ENCODE peak calls at places on chromosomes 3 and 15, in four cellular contexts. B is activated naive CD8-positive, alpha-beta T cell treated with anti-CD3 and anti-CD28 coated beads, Interleukin-2, amount 10 ng/mL, durations not matched to agents 7 days and 5 days; G is astrocyte of the spinal cord; C is EL. T is an unnamed sample.

GRCh38 chr3:138835177-138835757 is 539 bp upstream of the PIK3CB start:
- DNase-seq in B (no peak), G (no peak), C (no peak), T (no peak)

GRCh38 chr3:5376761-5377160 is 189.3 kb downstream of the EDEM1 start:
- DNase-seq in B (no peak), G (no peak), C (no peak), T (no peak)

GRCh38 chr15:48267766-48268165 is 61.7 kb downstream of the SLC12A1 start:
- DNase-seq in B (no peak), G (no peak), C (no peak), T (no peak)

GRCh38 chr3:124277516-124277890 is 285.6 kb upstream of the ROPN1 start:
- DNase-seq in B (no peak), G (peak; percentile 24), C (no peak), T (no peak)

GRCh38 chr3:132399054-132399929 is 18.0 kb upstream of the DNAJC13 start:
- DNase-seq in B (no peak), G (peak; percentile 61), C (peak; percentile 61), T (no peak)

GRCh38 chr3:156787926-156788663 is 38.1 kb upstream of the LEKR1 start:
- DNase-seq in B (no peak), G (peak; percentile 95), C (peak; percentile 96), T (no peak)

GRCh38 chr3:128481438-128481942 is 11.5 kb downstream of the GATA2 start:
- DNase-seq in B (no peak), G (no peak), C (no peak), T (no peak)

GRCh38 chr3:43024183-43024865 is 45.2 kb downstream of the GASK1A start:
- DNase-seq in B (no peak), G (no peak), C (no peak), T (peak; percentile 17)

GRCh38 chr15:69718916-69719315 is 266.3 kb downstream of the RPLP1 start:
- DNase-seq in B (no peak), G (no peak), C (no peak), T (no peak)

GRCh38 chr3:12423918-12424634 is 60.2 kb upstream of the TSEN2 start:
- DNase-seq in B (no peak), G (peak; percentile 61), C (peak; percentile 63), T (no peak)

GRCh38 chr3:123143669-123144411 is 57.9 kb upstream of the SEC22A start:
- DNase-seq in B (no peak), G (peak; percentile 15), C (peak; percentile 34), T (no peak)

GRCh38 chr15:87672309-87672897 is 584.1 kb downstream of the NTRK3 start:
- DNase-seq in B (no peak), G (peak; percentile 35), C (peak; percentile 61), T (no peak)

GRCh38 chr3:159432721-159433300 is 555.8 kb upstream of the IL12A start:
- DNase-seq in B (no peak), G (peak; percentile 51), C (no peak), T (no peak)

GRCh38 chr15:82231842-82232241 is 30.7 kb downstream of the EFL1 start:
- DNase-seq in B (no peak), G (no peak), C (no peak), T (no peak)

GRCh38 chr15:91865903-91866302 is 12.4 kb downstream of the SLCO3A1 start:
- DNase-seq in B (no peak), G (no peak), C (no peak), T (no peak)

GRCh38 chr3:111260878-111261277 is 189.3 kb downstream of the NECTIN3 start:
- DNase-seq in B (no peak), G (no peak), C (peak; percentile 31), T (no peak)

GRCh38 chr15:63369296-63369695 is 12.3 kb downstream of the CA12 start:
- DNase-seq in B (no peak), G (no peak), C (no peak), T (no peak)

GRCh38 chr3:152213086-152213674 is 55.5 kb upstream of the MBNL1 start:
- DNase-seq in B (no peak), G (no peak), C (no peak), T (no peak)

GRCh38 chr3:158748237-158748828 is 16.1 kb upstream of the RARRES1 start:
- DNase-seq in B (no peak), G (no peak), C (no peak), T (no peak)

GRCh38 chr3:129855454-129856419 is 37.8 kb downstream of the TMCC1 start:
- DNase-seq in B (no peak), G (peak; percentile 74), C (peak; percentile 40), T (no peak)

GRCh38 chr3:123733805-123734526 is 149.1 kb upstream of the HACD2 start:
- DNase-seq in B (no peak), G (peak; percentile 86), C (peak; percentile 96), T (no peak)

GRCh38 chr15:60760646-60761504 is 281.9 kb upstream of the ICE2 start:
- DNase-seq in B (no peak), G (peak; percentile 65), C (peak; percentile 67), T (no peak)

GRCh38 chr3:10474847-10475246 is 30.5 kb downstream of the ATP2B2 start:
- DNase-seq in B (no peak), G (no peak), C (no peak), T (no peak)

GRCh38 chr3:32758375-32758753 is 59.4 kb upstream of the TRIM71 start:
- DNase-seq in B (no peak), G (peak; percentile 22), C (no peak), T (no peak)

GRCh38 chr3:14921811-14922705 is 25.3 kb upstream of the NR2C2 start:
- DNase-seq in B (no peak), G (no peak), C (peak; percentile 21), T (no peak)

GRCh38 chr3:32551087-32551486 is 19.6 kb downstream of the DYNC1LI1 start:
- DNase-seq in B (no peak), G (no peak), C (no peak), T (no peak)

GRCh38 chr3:108090701-108091497 is at the start of gene CD47:
- DNase-seq in B (peak; percentile 99), G (peak; percentile 86), C (peak; percentile 89), T (peak; percentile 85)

GRCh38 chr3:45131201-45131600 is 15.0 kb downstream of the CDCP1 start:
- DNase-seq in B (no peak), G (no peak), C (peak; percentile 41), T (no peak)

GRCh38 chr3:158381274-158381868 is 189.6 kb upstream of the MLF1 start:
- DNase-seq in B (no peak), G (peak; percentile 8), C (no peak), T (no peak)

GRCh38 chr15:40830884-40831283 is 2.4 kb upstream of the PPP1R14D start:
- DNase-seq in B (no peak), G (no peak), C (no peak), T (no peak)

GRCh38 chr15:100595964-100596363 is 6.0 kb downstream of the LINS1 start:
- DNase-seq in B (peak; percentile 37), G (no peak), C (no peak), T (no peak)

GRCh38 chr3:187679638-187680396 is 9.6 kb upstream of the SST start:
- DNase-seq in B (peak; percentile 67), G (peak; percentile 65), C (peak; percentile 76), T (peak; percentile 12)

GRCh38 chr3:111568906-111569305 is 26.2 kb downstream of the ZBED2 start:
- DNase-seq in B (no peak), G (no peak), C (no peak), T (no peak)

GRCh38 chr3:192888121-192888520 is 29.5 kb downstream of the MB21D2 start:
- DNase-seq in B (no peak), G (peak; percentile 65), C (peak; percentile 49), T (no peak)

GRCh38 chr3:123312331-123313265 is 110.9 kb downstream of the SEC22A start:
- DNase-seq in B (no peak), G (no peak), C (peak; percentile 7), T (no peak)

GRCh38 chr15:78944202-78944625 is 632 bp downstream of the CTSH start:
- DNase-seq in B (no peak), G (no peak), C (no peak), T (no peak)

GRCh38 chr15:88657326-88658069 is 18.7 kb downstream of the ISG20 start:
- DNase-seq in B (no peak), G (peak; percentile 51), C (peak; percentile 44), T (no peak)